ENCODE peak calls at places on chromosome 22, in five cellular contexts. Z, M, T, X and R are unnamed samples.

GRCh38 chr22:47397673-47398072 is 635.2 kb downstream of the TBC1D22A start:
- DNase-seq in M (no peak), Z (no peak), T (no peak), X (no peak), R (peak; percentile 45)

GRCh38 chr22:31288496-31289235 is 3.6 kb downstream of the PIK3IP1 start:
- DNase-seq in Z (no peak), M (no peak), X (no peak), T (no peak), R (no peak)

GRCh38 chr22:41848468-41848867 is 15.6 kb downstream of the SREBF2 start:
- DNase-seq in T (no peak), X (peak; percentile 43), M (no peak), Z (peak; percentile 59), R (peak; percentile 90)

GRCh38 chr22:27870234-27871191 is 48.5 kb downstream of the PITPNB start:
- DNase-seq in Z (no peak), M (no peak), X (no peak), T (no peak), R (no peak)

GRCh38 chr22:23073506-23074229 is 3.3 kb downstream of the GNAZ start:
- DNase-seq in Z (no peak), T (no peak), X (no peak), M (no peak), R (peak; percentile 42)

GRCh38 chr22:23822101-23822671 is 16.6 kb downstream of the DERL3 start:
- DNase-seq in T (no peak), X (no peak), Z (no peak), M (no peak), R (no peak)

GRCh38 chr22:34293324-34293723 is 373.0 kb upstream of the LARGE1 start:
- DNase-seq in T (no peak), X (no peak), Z (no peak), M (no peak), R (no peak)

GRCh38 chr22:17920145-17920605 is 104.2 kb downstream of the MICAL3 start:
- DNase-seq in M (no peak), Z (no peak), T (no peak), X (peak; percentile 40), R (no peak)

GRCh38 chr22:40071720-40072119 is 77.0 kb downstream of the FAM83F start:
- DNase-seq in X (no peak), Z (no peak), T (no peak), M (no peak), R (no peak)

GRCh38 chr22:38286915-38287669 is 14.3 kb upstream of the TMEM184B start:
- DNase-seq in X (no peak), M (no peak), Z (no peak), T (no peak), R (no peak)

GRCh38 chr22:41367039-41367679 is 14.6 kb upstream of the TEF start:
- DNase-seq in M (peak; percentile 81), T (peak; percentile 91), Z (peak; percentile 95), X (peak; percentile 98), R (no peak)

GRCh38 chr22:21850660-21851059 is 16.8 kb downstream of the MAPK1 start:
- DNase-seq in X (no peak), M (no peak), T (no peak), Z (no peak), R (no peak)

GRCh38 chr22:37926358-37926757 is 20.3 kb downstream of the MICALL1 start:
- DNase-seq in T (no peak), M (no peak), X (peak; percentile 51), Z (no peak), R (no peak)

GRCh38 chr22:20802922-20803553 is 29.1 kb downstream of the SERPIND1 start:
- DNase-seq in M (no peak), Z (no peak), X (no peak), T (no peak), R (no peak)

GRCh38 chr22:26942301-26942927 is 285.0 kb downstream of the MIAT start:
- DNase-seq in Z (no peak), X (no peak), M (no peak), T (no peak), R (no peak)

GRCh38 chr22:21026783-21027692 is 5.3 kb downstream of the SLC7A4 start:
- DNase-seq in Z (no peak), M (no peak), T (no peak), X (no peak), R (no peak)

GRCh38 chr22:44639891-44640617 is 62.0 kb upstream of the PRR5 start:
- DNase-seq in Z (peak; percentile 44), X (no peak), T (no peak), M (no peak), R (no peak)
- TF ChIP-seq CTCF in Z (no peak), X (no peak), T (no peak), M (no peak), R (no peak)

GRCh38 chr22:36546092-36546804 is 17.3 kb upstream of the EIF3D start:
- DNase-seq in M (no peak), Z (peak; percentile 32), X (peak; percentile 48), T (peak; percentile 76), R (no peak)

GRCh38 chr22:36548606-36549005 is 19.6 kb upstream of the EIF3D start:
- DNase-seq in T (no peak), M (no peak), Z (peak; percentile 29), X (no peak), R (no peak)

GRCh38 chr22:36551096-36551495 is 22.1 kb upstream of the EIF3D start:
- DNase-seq in Z (no peak), T (no peak), X (no peak), M (no peak), R (no peak)

GRCh38 chr22:36546932-36547331 is 18.0 kb upstream of the EIF3D start:
- DNase-seq in T (no peak), M (no peak), X (no peak), Z (no peak), R (no peak)

DNA sequence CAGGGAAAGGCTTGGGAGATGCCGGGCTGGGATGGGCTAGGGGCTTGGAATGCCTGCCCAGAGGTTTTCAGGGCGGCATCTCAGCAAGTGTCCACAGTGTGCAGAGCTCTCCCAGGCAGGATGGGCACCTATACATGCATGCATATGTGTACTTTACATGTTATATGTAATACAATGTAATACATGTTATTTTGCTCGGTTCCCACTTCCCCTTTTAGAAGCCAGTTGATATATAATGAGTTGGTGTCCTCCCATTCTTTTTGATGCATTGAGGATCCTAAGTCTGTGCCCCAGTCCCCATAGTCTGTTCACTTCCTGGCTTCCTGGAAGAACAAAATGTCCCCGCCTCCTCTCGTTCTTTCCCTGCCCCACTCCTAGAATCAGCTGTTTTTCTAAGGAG is 20.1 kb upstream of the EIF3D start:
- DNase-seq in X (no peak), T (no peak), M (no peak), Z (no peak), R (no peak)
- TF ChIP-seq CTCF in X (no peak), T (no peak), M (no peak), Z (no peak), R (no peak)

GRCh38 chr22:19430890-19431541 is 517 bp downstream of the HIRA start:
- DNase-seq in M (no peak), X (peak; percentile 54), T (peak; percentile 23), Z (no peak), R (no peak)
- TF ChIP-seq CTCF in M (no peak), X (peak; percentile 7), T (no peak), Z (no peak), R (no peak)

GRCh38 chr22:50270302-50271010 is at the start of gene MAPK11:
- DNase-seq in T (peak; percentile 68), M (no peak), Z (peak; percentile 73), X (peak; percentile 73), R (peak; percentile 68)

GRCh38 chr22:50271011-50271394 is 823 bp upstream of the MAPK11 start:
- DNase-seq in Z (no peak), X (no peak), T (no peak), M (no peak), R (no peak)

GRCh38 chr22:50269573-50270301 is 443 bp downstream of the MAPK11 start:
- DNase-seq in X (no peak), Z (no peak), M (no peak), T (peak; percentile 67), R (no peak)

GRCh38 chr22:50272103-50272782 is 2.1 kb upstream of the MAPK11 start:
- DNase-seq in T (no peak), Z (no peak), X (no peak), M (no peak), R (no peak)

GRCh38 chr22:50271519-50271970 is 1.4 kb upstream of the MAPK11 start:
- DNase-seq in X (peak; percentile 51), M (no peak), T (peak; percentile 87), Z (no peak), R (no peak)
- TF ChIP-seq CTCF in X (no peak), M (no peak), T (peak; percentile 10), Z (no peak), R (no peak)